ENCODE peak calls at places on chromosome 21, in five cellular contexts. One of them, this sample, is unnamed.

GRCh38 chr21:42495765-42496119 is 282 bp downstream of the RSPH1 start:
- DNase-seq in fibroblast of pulmonary artery: peak; percentile 27
- DNase-seq in neural crest cell: no peak
- DNase-seq in GM10248: no peak
- DNase-seq in CD8-positive, alpha-beta T cell: no peak
- DNase-seq in this sample: no peak

GRCh38 chr21:42039911-42040351 is 29.8 kb upstream of the ZBTB21 start:
- DNase-seq in neural crest cell: no peak
- DNase-seq in CD8-positive, alpha-beta T cell: no peak
- DNase-seq in GM10248: no peak
- DNase-seq in fibroblast of pulmonary artery: peak; percentile 58
- DNase-seq in this sample: no peak

GRCh38 chr21:41956926-41957729 is 3.3 kb upstream of the C2CD2 start:
- DNase-seq in fibroblast of pulmonary artery: peak; percentile 68
- DNase-seq in CD8-positive, alpha-beta T cell: no peak
- DNase-seq in neural crest cell: no peak
- DNase-seq in GM10248: no peak
- DNase-seq in this sample: no peak

GRCh38 chr21:28375708-28376385 is 616.8 kb downstream of the LTN1 start:
- DNase-seq in GM10248: no peak
- DNase-seq in CD8-positive, alpha-beta T cell: no peak
- DNase-seq in neural crest cell: no peak
- DNase-seq in fibroblast of pulmonary artery: peak; percentile 77
- DNase-seq in this sample: no peak

GRCh38 chr21:45138199-45139002 is 64.0 kb downstream of the ADARB1 start:
- DNase-seq in fibroblast of pulmonary artery: peak; percentile 80
- DNase-seq in GM10248: peak; percentile 67
- DNase-seq in neural crest cell: peak; percentile 80
- DNase-seq in CD8-positive, alpha-beta T cell: peak; percentile 68
- DNase-seq in this sample: peak; percentile 83

GRCh38 chr21:16912075-16912474 is 600.8 kb upstream of the CXADR start:
- DNase-seq in fibroblast of pulmonary artery: peak; percentile 45
- DNase-seq in neural crest cell: no peak
- DNase-seq in CD8-positive, alpha-beta T cell: no peak
- DNase-seq in GM10248: no peak
- DNase-seq in this sample: no peak

GRCh38 chr21:45327458-45328197 is 39.9 kb upstream of the POFUT2 start:
- DNase-seq in CD8-positive, alpha-beta T cell: no peak
- DNase-seq in neural crest cell: no peak
- DNase-seq in GM10248: no peak
- DNase-seq in fibroblast of pulmonary artery: no peak
- DNase-seq in this sample: no peak

GRCh38 chr21:40340357-40340756 is 473.1 kb downstream of the PCP4 start:
- DNase-seq in GM10248: no peak
- DNase-seq in fibroblast of pulmonary artery: no peak
- DNase-seq in CD8-positive, alpha-beta T cell: no peak
- DNase-seq in neural crest cell: no peak
- DNase-seq in this sample: no peak

GRCh38 chr21:38438476-38438893 is 59.8 kb downstream of the ERG start:
- DNase-seq in CD8-positive, alpha-beta T cell: no peak
- DNase-seq in fibroblast of pulmonary artery: peak; percentile 99
- DNase-seq in neural crest cell: no peak
- DNase-seq in GM10248: no peak
- DNase-seq in this sample: no peak

GRCh38 chr21:43893536-43894205 is 28.6 kb downstream of the AGPAT3 start:
- DNase-seq in fibroblast of pulmonary artery: no peak
- DNase-seq in neural crest cell: no peak
- DNase-seq in GM10248: peak; percentile 59
- DNase-seq in CD8-positive, alpha-beta T cell: no peak
- DNase-seq in this sample: no peak

GRCh38 chr21:37712204-37712934 is 203.9 kb downstream of the KCNJ6 start:
- DNase-seq in fibroblast of pulmonary artery: peak; percentile 80
- DNase-seq in GM10248: peak; percentile 71
- DNase-seq in CD8-positive, alpha-beta T cell: no peak
- DNase-seq in neural crest cell: peak; percentile 79
- DNase-seq in this sample: peak; percentile 81

GRCh38 chr21:35981514-35982070 is 78.7 kb downstream of the SETD4 start:
- DNase-seq in fibroblast of pulmonary artery: no peak
- DNase-seq in GM10248: no peak
- DNase-seq in neural crest cell: no peak
- DNase-seq in CD8-positive, alpha-beta T cell: no peak
- DNase-seq in this sample: no peak

GRCh38 chr21:43880111-43880985 is 15.3 kb downstream of the AGPAT3 start:
- DNase-seq in neural crest cell: no peak
- DNase-seq in GM10248: no peak
- DNase-seq in fibroblast of pulmonary artery: no peak
- DNase-seq in CD8-positive, alpha-beta T cell: no peak
- DNase-seq in this sample: no peak

GRCh38 chr21:32389337-32390015 is 3.3 kb downstream of the URB1 start:
- DNase-seq in CD8-positive, alpha-beta T cell: no peak
- DNase-seq in GM10248: no peak
- DNase-seq in fibroblast of pulmonary artery: no peak
- DNase-seq in neural crest cell: no peak
- DNase-seq in this sample: no peak

DNA sequence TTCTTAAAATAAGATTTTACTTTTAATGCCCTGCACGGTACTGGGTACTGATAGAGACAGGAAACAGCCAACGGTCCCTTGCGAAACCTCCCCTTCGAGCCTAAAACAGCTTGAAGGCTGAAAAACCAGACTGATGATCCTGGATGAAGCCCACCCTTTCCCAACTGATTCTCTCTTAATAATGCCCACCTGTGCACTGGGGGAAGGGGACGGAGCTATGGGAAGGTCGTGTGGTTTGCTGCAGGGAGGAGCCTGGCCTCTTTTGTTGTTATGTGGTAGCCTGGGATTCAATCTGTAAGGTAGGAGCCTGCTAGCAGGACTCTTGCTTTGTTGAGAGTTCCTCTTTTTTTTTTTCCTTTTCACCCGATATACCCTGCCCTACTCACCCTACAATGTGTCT is 25.6 kb downstream of the SAMSN1 start:
- DNase-seq in GM10248: no peak
- DNase-seq in neural crest cell: no peak
- DNase-seq in fibroblast of pulmonary artery: no peak
- DNase-seq in CD8-positive, alpha-beta T cell: no peak
- DNase-seq in this sample: no peak
- TF ChIP-seq CTCF in GM10248: no peak
- TF ChIP-seq CTCF in neural crest cell: no peak
- TF ChIP-seq CTCF in fibroblast of pulmonary artery: no peak
- TF ChIP-seq CTCF in CD8-positive, alpha-beta T cell: no peak
- TF ChIP-seq CTCF in this sample: no peak

GRCh38 chr21:20739421-20739820 is 258.8 kb upstream of the NCAM2 start:
- DNase-seq in GM10248: no peak
- DNase-seq in fibroblast of pulmonary artery: no peak
- DNase-seq in CD8-positive, alpha-beta T cell: no peak
- DNase-seq in neural crest cell: no peak
- DNase-seq in this sample: peak; percentile 19
- TF ChIP-seq CTCF in GM10248: no peak
- TF ChIP-seq CTCF in fibroblast of pulmonary artery: no peak
- TF ChIP-seq CTCF in CD8-positive, alpha-beta T cell: no peak
- TF ChIP-seq CTCF in neural crest cell: peak; percentile 39
- TF ChIP-seq CTCF in this sample: peak; percentile 23

GRCh38 chr21:18298228-18298627 is 53.6 kb downstream of the CHODL start:
- DNase-seq in fibroblast of pulmonary artery: no peak
- DNase-seq in neural crest cell: no peak
- DNase-seq in GM10248: no peak
- DNase-seq in CD8-positive, alpha-beta T cell: no peak
- DNase-seq in this sample: no peak
- TF ChIP-seq CTCF in fibroblast of pulmonary artery: no peak
- TF ChIP-seq CTCF in neural crest cell: no peak
- TF ChIP-seq CTCF in GM10248: no peak
- TF ChIP-seq CTCF in CD8-positive, alpha-beta T cell: no peak
- TF ChIP-seq CTCF in this sample: no peak

GRCh38 chr21:33544451-33544850 is 1.6 kb downstream of the SON start:
- DNase-seq in fibroblast of pulmonary artery: no peak
- DNase-seq in GM10248: no peak
- DNase-seq in neural crest cell: no peak
- DNase-seq in CD8-positive, alpha-beta T cell: no peak
- DNase-seq in this sample: no peak
- TF ChIP-seq CTCF in fibroblast of pulmonary artery: no peak
- TF ChIP-seq CTCF in GM10248: no peak
- TF ChIP-seq CTCF in neural crest cell: no peak
- TF ChIP-seq CTCF in CD8-positive, alpha-beta T cell: no peak
- TF ChIP-seq CTCF in this sample: no peak